ENCODE peak calls at places on chromosomes 11 and 22, in nine cellular contexts. X is CD4-positive, alpha-beta T cell; P is upper lobe of right lung; D is DND-41; B is CD8-positive, alpha-beta T cell; C is PC-3; S is cardiac muscle cell; F is IMR-90; H is breast epithelium. N is an unnamed sample. For H3K9me3 and H3K27me3, the result is how much of the 10 kb centered on the place peaks cover.

GRCh38 chr11:102717280-102717679 is 7.5 kb downstream of the MMP8 start:
- DNase-seq in X (no peak), P (no peak), D (no peak), B (no peak), C (no peak), S (no peak), F (no peak), H (no peak), N (no peak)

GRCh38 chr11:61545341-61545740 is 35.5 kb downstream of the SYT7 start:
- DNase-seq in X (no peak), P (no peak), D (no peak), B (no peak), C (peak), S (no peak), F (no peak), H (no peak), N (no peak)

GRCh38 chr22:36223504-36223903 is 15.8 kb downstream of the APOL2 start:
- DNase-seq in X (no peak), P (no peak), D (no peak), B (no peak), C (no peak), S (peak), F (no peak), H (no peak), N (no peak)

GRCh38 chr11:88433546-88434230 is 96.2 kb upstream of the CTSC start:
- DNase-seq in X (no peak), P (no peak), D (no peak), B (no peak), C (no peak), S (no peak), F (no peak), H (no peak), N (no peak)

GRCh38 chr11:105903113-105903512 is 118.9 kb downstream of the MSANTD4 start:
- DNase-seq in X (no peak), P (no peak), D (no peak), B (no peak), C (no peak), S (no peak), F (peak), H (no peak), N (no peak)

GRCh38 chr11:112612283-112612849 is 348.9 kb upstream of the NCAM1 start:
- DNase-seq in X (no peak), P (no peak), D (no peak), B (no peak), C (no peak), S (peak), F (no peak), H (no peak), N (no peak)

GRCh38 chr11:73729594-73730206 is 31.2 kb downstream of the RAB6A start:
- DNase-seq in X (no peak), P (no peak), D (no peak), B (no peak), C (peak), S (peak), F (no peak), H (no peak), N (no peak)

GRCh38 chr11:119509969-119510401 is 87.0 kb upstream of the THY1 start:
- DNase-seq in X (no peak), P (no peak), D (no peak), B (no peak), C (peak), S (no peak), F (peak), H (no peak), N (peak)

GRCh38 chr11:10597877-10598341 is 29.4 kb upstream of the LYVE1 start:
- DNase-seq in X (no peak), P (no peak), D (no peak), B (no peak), C (no peak), S (no peak), F (peak), H (no peak), N (no peak)

GRCh38 chr11:11982975-11983374 is 25.5 kb downstream of the DKK3 start:
- DNase-seq in X (no peak), P (no peak), D (no peak), B (no peak), C (peak), S (no peak), F (peak), H (no peak), N (no peak)

GRCh38 chr11:94558468-94558867 is 8.7 kb upstream of the PIWIL4 start:
- DNase-seq in X (no peak), P (no peak), D (no peak), B (no peak), C (no peak), S (no peak), F (no peak), H (no peak), N (no peak)

GRCh38 chr11:94558932-94559331 is 8.2 kb upstream of the PIWIL4 start:
- DNase-seq in X (no peak), P (no peak), D (no peak), B (no peak), C (no peak), S (no peak), F (no peak), H (no peak), N (no peak)

GRCh38 chr11:94567181-94567670 is at the start of gene PIWIL4:
- DNase-seq in X (no peak), P (no peak), D (no peak), B (no peak), C (no peak), S (no peak), F (no peak), H (no peak), N (no peak)

GRCh38 chr11:94563848-94564442 is 3.2 kb upstream of the PIWIL4 start:
- DNase-seq in X (no peak), P (no peak), D (no peak), B (no peak), C (no peak), S (no peak), F (no peak), H (no peak), N (no peak)

DNA sequence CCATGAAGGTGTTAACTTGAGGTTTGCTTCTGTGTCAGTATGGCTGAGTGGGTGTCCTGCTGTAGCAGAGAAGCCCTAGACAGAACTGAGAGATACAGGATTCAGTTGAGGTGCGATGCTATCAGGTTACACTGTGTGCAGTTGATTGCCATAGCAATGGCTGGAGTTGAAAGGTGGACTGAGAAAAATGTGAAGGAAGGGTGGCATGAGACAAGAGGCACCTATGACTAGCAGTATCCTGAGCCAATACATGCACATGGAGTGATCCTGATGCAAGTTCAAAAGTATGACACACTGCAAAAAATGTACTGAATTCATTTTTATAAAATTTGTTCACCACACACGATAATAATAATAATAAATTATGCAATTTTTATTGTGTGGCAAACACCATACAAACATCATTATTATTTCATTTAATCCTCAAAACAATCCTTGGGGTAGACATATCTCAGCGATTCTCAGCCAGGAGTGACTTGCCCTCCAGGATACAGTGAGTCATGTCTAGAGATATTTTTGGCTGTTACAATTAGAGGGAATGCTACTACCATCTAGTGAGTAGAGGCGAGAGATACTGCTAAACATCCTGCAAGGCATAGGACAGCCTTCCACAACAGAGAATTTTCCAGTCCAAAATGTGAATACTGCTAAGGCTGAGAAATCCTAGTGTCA is 3.9 kb upstream of the PIWIL4 start:
- DNase-seq in X (no peak), P (no peak), D (no peak), B (no peak), C (peak), S (peak), F (peak), H (no peak), N (no peak)
- TF ChIP-seq CTCF in X (no peak), P (no peak), D (no peak), B (no peak), C (peak), S (peak), F (peak), H (no peak), N (no peak)

DNA sequence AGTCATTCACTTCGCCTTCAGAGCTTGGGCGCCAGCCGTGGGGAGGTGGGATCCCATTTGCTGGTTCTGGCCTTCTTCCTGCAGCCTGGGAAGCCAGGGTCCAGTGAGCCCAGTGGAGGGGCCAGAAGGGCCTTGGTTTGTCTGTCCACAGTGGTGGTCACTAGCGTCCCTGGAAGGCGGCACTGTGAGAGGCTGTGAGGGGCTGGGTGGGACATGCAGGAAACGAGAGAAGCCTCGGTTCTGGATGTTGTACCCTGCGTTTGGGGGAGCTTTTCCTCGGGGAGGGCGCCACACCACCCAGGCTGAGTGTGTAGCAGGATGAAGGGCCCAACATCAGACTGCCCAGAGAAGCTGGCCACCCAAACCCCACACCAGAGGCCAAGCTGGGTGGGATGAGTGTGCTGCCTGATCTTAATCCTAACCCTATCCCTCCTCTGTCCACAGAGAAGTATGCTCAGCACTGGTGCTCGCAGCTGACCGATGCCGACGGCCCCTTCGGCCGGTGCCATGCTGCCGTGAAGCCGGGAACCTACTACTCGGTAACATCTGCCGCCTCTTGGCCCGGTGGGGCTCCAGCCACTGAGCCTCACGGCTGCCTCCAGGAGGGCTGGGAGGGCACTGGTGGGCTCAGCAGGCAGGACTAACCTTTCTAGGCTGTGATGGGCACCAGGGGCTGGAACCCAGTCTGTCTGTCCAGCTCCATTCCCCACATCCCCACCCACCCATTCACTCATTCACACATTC is 14.4 kb downstream of the MUC5AC start:
- DNase-seq in X (no peak), P (no peak), D (no peak), B (no peak), C (no peak), S (no peak), F (no peak), H (no peak), N (no peak)
- H3K9me3 ChIP-seq in X (under half), P (under half), D (under half), B (under half), C (under half), S (under half), F (under half), H (under half), N (under half)

GRCh38 chr22:49527611-49528419 is 299.9 kb downstream of the BRD1 start:
- DNase-seq in X (no peak), P (no peak), D (no peak), B (no peak), C (no peak), S (no peak), F (no peak), H (no peak), N (no peak)
- H3K27me3 ChIP-seq in X (under half), P (under half), D (under half), B (under half), C (half or more), S (under half), F (under half), H (under half), N (under half)

GRCh38 chr11:46643531-46643930 is 26.2 kb downstream of the ATG13 start:
- DNase-seq in X (no peak), P (no peak), D (no peak), B (no peak), C (no peak), S (no peak), F (no peak), H (no peak), N (no peak)
- TF ChIP-seq CTCF in X (no peak), P (no peak), D (no peak), B (no peak), C (no peak), S (no peak), F (no peak), H (no peak), N (no peak)

GRCh38 chr11:58745705-58746364 is 14.1 kb upstream of the GLYAT start:
- DNase-seq in X (no peak), P (no peak), D (no peak), B (no peak), C (no peak), S (no peak), F (no peak), H (no peak), N (no peak)
- H3K9me3 ChIP-seq in X (under half), P (under half), D (under half), B (under half), C (under half), S (under half), F (under half), H (under half), N (under half)

GRCh38 chr22:22082960-22083359 is 100.4 kb upstream of the TOP3B start:
- DNase-seq in X (no peak), P (no peak), D (no peak), B (no peak), C (no peak), S (no peak), F (no peak), H (no peak), N (no peak)

GRCh38 chr22:22086501-22087158 is 104.0 kb upstream of the TOP3B start:
- DNase-seq in X (no peak), P (no peak), D (no peak), B (no peak), C (no peak), S (no peak), F (peak), H (no peak), N (peak)

GRCh38 chr22:22087854-22088657 is 105.5 kb upstream of the TOP3B start:
- DNase-seq in X (no peak), P (no peak), D (no peak), B (no peak), C (no peak), S (no peak), F (no peak), H (no peak), N (no peak)

GRCh38 chr22:22084089-22084711 is 101.6 kb upstream of the TOP3B start:
- DNase-seq in X (no peak), P (no peak), D (no peak), B (no peak), C (no peak), S (no peak), F (no peak), H (no peak), N (no peak)

GRCh38 chr22:22085702-22086500 is 103.3 kb upstream of the TOP3B start:
- DNase-seq in X (no peak), P (no peak), D (no peak), B (no peak), C (peak), S (no peak), F (peak), H (no peak), N (no peak)
- H3K27me3 ChIP-seq in X (under half), P (under half), D (under half), B (under half), C (under half), S (half or more), F (under half), H (under half), N (under half)

GRCh38 chr11:92225563-92226308 is 1.1 kb downstream of the FAT3 start:
- DNase-seq in X (no peak), P (peak), D (no peak), B (no peak), C (no peak), S (peak), F (no peak), H (no peak), N (no peak)
- TF ChIP-seq CTCF in X (no peak), P (peak), D (no peak), B (no peak), C (no peak), S (no peak), F (no peak), H (no peak), N (no peak)

DNA sequence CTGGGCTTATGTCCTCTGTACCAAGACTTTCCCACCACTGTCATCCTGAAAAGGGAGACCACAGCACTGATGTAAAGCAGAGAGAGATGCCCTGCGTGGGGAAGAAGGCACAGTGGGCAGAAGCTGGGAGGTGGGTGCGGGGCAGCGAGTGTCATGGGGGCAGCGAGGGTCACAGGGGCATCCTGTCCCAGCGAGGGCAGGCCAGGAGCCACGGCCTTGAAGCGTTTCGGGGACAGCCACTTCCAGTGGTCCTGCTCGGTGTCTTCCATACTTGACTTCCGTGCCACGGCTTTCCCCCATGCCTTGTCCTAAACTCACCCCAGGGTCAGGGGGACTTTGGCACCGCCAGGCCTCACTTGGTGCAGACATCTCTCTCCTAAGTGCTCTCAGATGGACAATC is 1121.3 kb downstream of the TBC1D22A start:
- DNase-seq in X (no peak), P (no peak), D (no peak), B (no peak), C (no peak), S (no peak), F (no peak), H (no peak), N (peak)
- H3K9me3 ChIP-seq in X (under half), P (under half), D (under half), B (under half), C (under half), S (under half), F (half or more), H (under half), N (under half)

DNA sequence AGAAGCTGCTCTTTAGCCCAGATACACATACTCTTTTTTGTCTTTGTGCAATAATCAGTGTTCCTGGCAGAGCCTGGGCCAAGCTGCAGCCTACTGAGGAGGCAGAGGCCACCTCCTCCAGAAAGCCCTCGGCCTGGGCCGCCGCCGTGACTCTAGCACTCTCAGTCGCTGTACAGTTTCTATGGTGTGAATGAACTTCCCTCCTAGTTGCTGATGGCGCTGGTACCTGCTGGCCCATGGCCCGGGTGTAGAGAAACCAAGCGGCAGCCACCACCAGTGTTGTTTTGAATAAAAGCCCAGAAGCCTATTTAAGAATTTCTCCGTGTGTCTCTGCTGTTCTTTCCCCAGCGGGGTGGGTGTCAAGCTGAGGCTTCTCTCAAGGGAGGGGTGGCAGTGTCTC is 118.9 kb downstream of the CACNA1I start:
- DNase-seq in X (no peak), P (no peak), D (no peak), B (no peak), C (no peak), S (no peak), F (no peak), H (no peak), N (no peak)
- H3K27me3 ChIP-seq in X (under half), P (half or more), D (under half), B (under half), C (under half), S (under half), F (half or more), H (under half), N (under half)

DNA sequence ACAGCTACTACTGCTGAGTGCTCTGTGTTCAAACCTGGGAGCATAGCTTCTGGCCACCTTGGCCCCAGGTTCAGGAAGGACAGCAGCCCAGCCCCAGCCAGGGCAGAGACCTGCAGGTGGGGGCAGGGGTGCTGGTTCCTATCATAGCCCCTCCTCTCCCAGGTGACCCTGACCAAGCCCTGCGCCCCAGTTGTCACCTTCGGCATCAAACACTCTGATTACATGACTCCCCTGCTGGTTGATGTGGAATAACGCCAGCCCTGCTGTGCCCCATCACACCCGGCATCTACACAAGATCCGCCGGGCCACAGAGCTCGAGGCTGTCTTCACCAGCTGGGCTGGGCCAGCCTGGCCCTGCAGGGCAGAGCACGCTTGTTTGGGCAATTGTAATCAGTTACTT is 6.9 kb downstream of the SCGB1C1 start:
- DNase-seq in X (no peak), P (peak), D (peak), B (peak), C (no peak), S (no peak), F (no peak), H (peak), N (no peak)
- TF ChIP-seq CTCF in X (no peak), P (no peak), D (no peak), B (no peak), C (no peak), S (no peak), F (no peak), H (no peak), N (no peak)